ENCODE peak calls at places on chromosomes 4 and X, in nine cellular contexts. E is esophagus muscularis mucosa, H is fibroblast of mammary gland, B is bronchial epithelial cell, V is tibial artery, D is brain microvascular endothelial cell, W is BE2C, J is pancreas, S is endothelial cell of umbilical vein. Z is an unnamed sample.

GRCh38 chr4:67886281-67886680 is 2.5 kb upstream of the TMPRSS11D start:
- DNase-seq in E (no peak), H (peak; percentile 80), B (peak; percentile 91), V (no peak), D (peak; percentile 12), W (no peak), J (no peak), S (peak; percentile 91), Z (no peak)

GRCh38 chrX:48971325-48972213 is at the start of gene KCND1:
- DNase-seq in E (no peak), H (peak; percentile 53), B (peak; percentile 32), V (peak; percentile 67), D (peak; percentile 2), W (peak; percentile 63), J (no peak), S (peak; percentile 44), Z (peak; percentile 81)

GRCh38 chrX:9327747-9328145 is 137.1 kb upstream of the TBL1X start:
- DNase-seq in E (no peak), H (peak; percentile 75), B (no peak), V (no peak), D (peak; percentile 60), W (no peak), J (no peak), S (no peak), Z (peak; percentile 67)

GRCh38 chr4:20638825-20639224 is 61.4 kb upstream of the PACRGL start:
- DNase-seq in E (peak; percentile 19), H (no peak), B (no peak), V (no peak), D (no peak), W (no peak), J (no peak), S (no peak), Z (no peak)

GRCh38 chrX:30949554-30949953 is 60.5 kb upstream of the TAB3 start:
- DNase-seq in E (no peak), H (no peak), B (no peak), V (no peak), D (no peak), W (no peak), J (no peak), S (no peak), Z (no peak)

GRCh38 chrX:71622347-71623104 is 4.2 kb upstream of the CXCR3 start:
- DNase-seq in E (no peak), H (peak; percentile 56), B (peak; percentile 35), V (peak; percentile 85), D (peak; percentile 35), W (peak; percentile 40), J (peak; percentile 52), S (peak; percentile 67), Z (peak; percentile 64)

GRCh38 chr4:22741744-22742143 is 49.0 kb downstream of the GBA3 start:
- DNase-seq in E (no peak), H (no peak), B (no peak), V (no peak), D (no peak), W (no peak), J (no peak), S (no peak), Z (no peak)

GRCh38 chr4:101973331-101973730 is 182.8 kb downstream of the BANK1 start:
- DNase-seq in E (no peak), H (no peak), B (peak; percentile 61), V (no peak), D (no peak), W (no peak), J (no peak), S (peak; percentile 41), Z (no peak)

GRCh38 chr4:106978046-106978774 is 57.9 kb downstream of the DKK2 start:
- DNase-seq in E (no peak), H (no peak), B (no peak), V (peak; percentile 57), D (no peak), W (no peak), J (no peak), S (no peak), Z (no peak)

GRCh38 chr4:124325676-124326075 is 386.9 kb downstream of the ANKRD50 start:
- DNase-seq in E (no peak), H (no peak), B (no peak), V (no peak), D (no peak), W (no peak), J (no peak), S (no peak), Z (no peak)

GRCh38 chr4:8862334-8862733 is 9.3 kb downstream of the HMX1 start:
- DNase-seq in E (no peak), H (no peak), B (no peak), V (no peak), D (no peak), W (no peak), J (no peak), S (no peak), Z (no peak)

GRCh38 chrX:24169211-24169610 is 19.7 kb downstream of the ZFX start:
- DNase-seq in E (no peak), H (peak; percentile 44), B (no peak), V (no peak), D (no peak), W (no peak), J (no peak), S (no peak), Z (no peak)

GRCh38 chr4:27013012-27013411 is 152.4 kb downstream of the STIM2 start:
- DNase-seq in E (no peak), H (no peak), B (no peak), V (no peak), D (no peak), W (no peak), J (no peak), S (no peak), Z (no peak)

GRCh38 chrX:21778236-21778635 is 20.3 kb upstream of the SMPX start:
- DNase-seq in E (no peak), H (no peak), B (no peak), V (no peak), D (no peak), W (no peak), J (no peak), S (no peak), Z (no peak)

GRCh38 chr4:111630705-111631104 is 514.5 kb upstream of the FAM241A start:
- DNase-seq in E (no peak), H (peak; percentile 54), B (peak; percentile 39), V (no peak), D (no peak), W (no peak), J (no peak), S (peak; percentile 35), Z (peak; percentile 55)
- TF ChIP-seq CTCF in E (peak; percentile 19), H (peak; percentile 49), B (peak; percentile 8), V (peak; percentile 20), D (peak; percentile 32), W (peak; percentile 47), J (no peak), S (no peak), Z (peak; percentile 45)

GRCh38 chrX:39850630-39851152 is 247.1 kb downstream of the BCOR start:
- DNase-seq in E (no peak), H (peak; percentile 62), B (no peak), V (no peak), D (peak; percentile 28), W (peak; percentile 62), J (no peak), S (no peak), Z (no peak)
- H3K4me3 ChIP-seq in E (no peak overlapping the region), H (no peak overlapping the region), B (no peak overlapping the region), V (no peak overlapping the region), D (no peak overlapping the region), W (no peak overlapping the region), J (no peak overlapping the region), S (no peak overlapping the region), Z (no peak overlapping the region)

GRCh38 chr4:57612279-57612678 is 502.1 kb upstream of the IGFBP7 start:
- DNase-seq in E (no peak), H (no peak), B (no peak), V (no peak), D (no peak), W (no peak), J (no peak), S (no peak), Z (no peak)
- TF ChIP-seq CTCF in E (no peak), H (no peak), B (no peak), V (no peak), D (no peak), W (no peak), J (no peak), S (no peak), Z (no peak)

GRCh38 chrX:17792842-17793241 is 55.5 kb downstream of the SCML1 start:
- DNase-seq in E (no peak), H (no peak), B (no peak), V (no peak), D (no peak), W (no peak), J (no peak), S (no peak), Z (no peak)

GRCh38 chrX:17787557-17787956 is 50.3 kb downstream of the SCML1 start:
- DNase-seq in E (no peak), H (no peak), B (no peak), V (no peak), D (no peak), W (no peak), J (no peak), S (no peak), Z (no peak)

GRCh38 chrX:17788439-17788838 is 51.1 kb downstream of the SCML1 start:
- DNase-seq in E (no peak), H (peak; percentile 38), B (peak; percentile 12), V (no peak), D (peak; percentile 1), W (peak; percentile 37), J (no peak), S (peak; percentile 24), Z (peak; percentile 42)

GRCh38 chrX:17788956-17789562 is 51.8 kb downstream of the SCML1 start:
- DNase-seq in E (no peak), H (peak; percentile 21), B (no peak), V (no peak), D (no peak), W (no peak), J (no peak), S (no peak), Z (no peak)
- H3K4me3 ChIP-seq in E (no peak overlapping the region), H (no peak overlapping the region), B (no peak overlapping the region), V (no peak overlapping the region), D (no peak overlapping the region), W (no peak overlapping the region), J (no peak overlapping the region), S (no peak overlapping the region), Z (no peak overlapping the region)

GRCh38 chr4:36411338-36411737 is 129.9 kb downstream of the DTHD1 start:
- DNase-seq in E (no peak), H (no peak), B (no peak), V (no peak), D (no peak), W (no peak), J (no peak), S (no peak), Z (no peak)

GRCh38 chr4:36420111-36420679 is 138.8 kb downstream of the DTHD1 start:
- DNase-seq in E (no peak), H (no peak), B (no peak), V (no peak), D (no peak), W (no peak), J (no peak), S (no peak), Z (no peak)

DNA sequence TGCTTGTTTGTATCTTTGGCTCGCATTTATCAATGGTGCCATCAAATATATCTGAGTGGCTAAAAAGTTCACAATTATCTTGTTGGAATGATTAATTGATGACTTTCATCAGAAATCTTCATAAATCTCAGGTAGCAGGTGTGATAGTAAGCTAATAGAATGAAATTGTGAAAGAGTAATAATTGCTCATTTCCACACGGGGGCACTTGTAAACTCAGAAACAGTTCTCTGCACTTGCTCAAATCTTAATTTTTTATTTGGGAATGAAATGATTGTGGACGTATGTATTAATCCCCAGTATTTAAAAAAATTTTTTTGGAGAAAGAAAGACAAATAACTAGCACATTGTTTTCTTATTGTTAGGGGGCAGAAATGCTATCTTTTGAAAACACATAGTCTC is 132.8 kb downstream of the DTHD1 start:
- DNase-seq in E (no peak), H (no peak), B (peak; percentile 31), V (no peak), D (no peak), W (no peak), J (no peak), S (no peak), Z (no peak)
- TF ChIP-seq CTCF in E (no peak), H (no peak), B (peak; percentile 33), V (no peak), D (no peak), W (no peak), J (peak; percentile 9), S (no peak), Z (no peak)